ENCODE peak calls at places on chromosome 18, in five cellular contexts. C is neural progenitor cell, N is upper lobe of right lung, F is Calu3, U is psoas muscle. A is an unnamed sample.

GRCh38 chr18:36485772-36486171 is 188.3 kb downstream of the FHOD3 start:
- DNase-seq in C (no peak), N (no peak), F (no peak), U (no peak), A (no peak)

GRCh38 chr18:76487782-76488181 is 7.3 kb downstream of the ZNF516 start:
- DNase-seq in C (peak), N (no peak), F (no peak), U (no peak), A (no peak)

GRCh38 chr18:62720766-62721613 is 5.6 kb downstream of the PHLPP1 start:
- DNase-seq in C (no peak), N (no peak), F (no peak), U (no peak), A (no peak)

GRCh38 chr18:23981369-23981768 is 33.2 kb upstream of the TTC39C start:
- DNase-seq in C (peak), N (no peak), F (no peak), U (no peak), A (no peak)

GRCh38 chr18:42545825-42546224 is 569.7 kb downstream of the RIT2 start:
- DNase-seq in C (no peak), N (no peak), F (peak), U (no peak), A (no peak)

GRCh38 chr18:13216732-13217465 is 1.7 kb upstream of the LDLRAD4 start:
- DNase-seq in C (peak), N (peak), F (peak), U (peak), A (peak)

GRCh38 chr18:22434973-22435608 is 17.4 kb upstream of the CTAGE1 start:
- DNase-seq in C (no peak), N (no peak), F (no peak), U (no peak), A (no peak)

GRCh38 chr18:76621184-76621583 is 126.1 kb upstream of the ZNF516 start:
- DNase-seq in C (peak), N (no peak), F (no peak), U (no peak), A (no peak)

GRCh38 chr18:46449033-46449432 is 208.0 kb downstream of the LOXHD1 start:
- DNase-seq in C (no peak), N (no peak), F (no peak), U (no peak), A (no peak)

GRCh38 chr18:13629841-13630747 is 96.3 kb downstream of the FAM210A start:
- DNase-seq in C (peak), N (no peak), F (peak), U (no peak), A (peak)

GRCh38 chr18:54662986-54663385 is 71.9 kb downstream of the DYNAP start:
- DNase-seq in C (no peak), N (no peak), F (no peak), U (no peak), A (no peak)

GRCh38 chr18:10726198-10727068 is 200.6 kb downstream of the NAPG start:
- DNase-seq in C (no peak), N (no peak), F (peak), U (no peak), A (no peak)

GRCh38 chr18:75529394-75529793 is 101.9 kb upstream of the SMIM21 start:
- DNase-seq in C (no peak), N (no peak), F (no peak), U (no peak), A (no peak)

GRCh38 chr18:35127201-35127600 is 86.0 kb downstream of the MAPRE2 start:
- DNase-seq in C (peak), N (no peak), F (peak), U (no peak), A (no peak)

GRCh38 chr18:23311346-23312103 is 141.6 kb upstream of the RIOK3 start:
- DNase-seq in C (no peak), N (no peak), F (no peak), U (peak), A (no peak)

GRCh38 chr18:76490701-76491171 is 4.3 kb downstream of the ZNF516 start:
- DNase-seq in C (peak), N (peak), F (peak), U (peak), A (peak)

GRCh38 chr18:64972545-64972944 is 778.3 kb upstream of the CDH7 start:
- DNase-seq in C (peak), N (no peak), F (no peak), U (no peak), A (no peak)

GRCh38 chr18:79394438-79395307 is 1.1 kb upstream of the NFATC1 start:
- DNase-seq in C (peak), N (peak), F (peak), U (no peak), A (peak)

GRCh38 chr18:47254341-47254939 is 3.0 kb upstream of the SKOR2 start:
- DNase-seq in C (peak), N (peak), F (peak), U (no peak), A (no peak)

GRCh38 chr18:62435435-62436031 is 87.3 kb upstream of the ZCCHC2 start:
- DNase-seq in C (no peak), N (no peak), F (no peak), U (no peak), A (no peak)

GRCh38 chr18:38695559-38696270 is 1130.1 kb upstream of the CELF4 start:
- DNase-seq in C (no peak), N (no peak), F (no peak), U (no peak), A (no peak)

GRCh38 chr18:10856146-10856545 is 293.2 kb downstream of the PIEZO2 start:
- DNase-seq in C (no peak), N (no peak), F (no peak), U (no peak), A (no peak)

GRCh38 chr18:55503167-55503820 is 84.7 kb downstream of the TCF4 start:
- DNase-seq in C (no peak), N (no peak), F (no peak), U (no peak), A (no peak)

GRCh38 chr18:23671564-23671963 is 8.9 kb upstream of the ANKRD29 start:
- DNase-seq in C (no peak), N (no peak), F (no peak), U (no peak), A (no peak)

GRCh38 chr18:13220326-13220991 is 1.9 kb downstream of the LDLRAD4 start:
- DNase-seq in C (no peak), N (no peak), F (no peak), U (no peak), A (no peak)

GRCh38 chr18:79784965-79785770 is 12.6 kb upstream of the KCNG2 start:
- DNase-seq in C (no peak), N (peak), F (no peak), U (no peak), A (no peak)

GRCh38 chr18:59736061-59736460 is 38.8 kb upstream of the CCBE1 start:
- DNase-seq in C (no peak), N (no peak), F (no peak), U (no peak), A (no peak)

DNA sequence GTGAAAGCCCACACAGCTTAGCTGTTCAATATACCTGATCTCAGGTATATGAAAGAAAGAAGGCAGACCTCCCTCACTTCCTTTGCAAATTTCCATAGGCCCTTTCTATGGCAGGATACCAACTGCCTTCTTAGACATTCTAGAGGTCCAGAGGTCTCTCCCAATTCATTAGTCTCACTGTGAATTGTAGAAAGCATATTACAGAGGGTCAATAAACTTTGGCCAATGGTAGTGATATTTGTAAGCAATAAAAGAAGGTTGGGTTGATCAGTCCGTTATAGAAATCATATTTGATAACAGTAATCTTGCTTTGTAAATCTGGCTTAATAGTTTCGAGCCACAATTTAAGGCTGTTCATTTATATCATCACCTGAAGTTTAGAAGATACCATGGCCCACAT is 50.7 kb upstream of the ATP8B1 start:
- DNase-seq in C (no peak), N (no peak), F (no peak), U (no peak), A (no peak)
- TF ChIP-seq CTCF in C (no peak), N (no peak), F (no peak), U (no peak), A (no peak)

GRCh38 chr18:51151568-51152511 is 45.6 kb downstream of the MEX3C start:
- DNase-seq in C (no peak), N (no peak), F (no peak), U (no peak), A (no peak)
- TF ChIP-seq CTCF in C (no peak), N (no peak), F (no peak), U (no peak), A (no peak)

GRCh38 chr18:269480-270090 is 1.7 kb upstream of the THOC1 start:
- DNase-seq in C (no peak), N (no peak), F (no peak), U (no peak), A (no peak)

GRCh38 chr18:273525-273924 is 5.7 kb upstream of the THOC1 start:
- DNase-seq in C (no peak), N (no peak), F (no peak), U (no peak), A (no peak)

GRCh38 chr18:272650-273049 is 4.8 kb upstream of the THOC1 start:
- DNase-seq in C (no peak), N (no peak), F (no peak), U (no peak), A (no peak)

GRCh38 chr18:274313-274712 is 6.5 kb upstream of the THOC1 start:
- DNase-seq in C (no peak), N (no peak), F (no peak), U (no peak), A (no peak)

GRCh38 chr18:275486-275885 is 7.6 kb upstream of the THOC1 start:
- DNase-seq in C (no peak), N (no peak), F (no peak), U (no peak), A (no peak)
- TF ChIP-seq CTCF in C (no peak), N (no peak), F (no peak), U (no peak), A (no peak)

DNA sequence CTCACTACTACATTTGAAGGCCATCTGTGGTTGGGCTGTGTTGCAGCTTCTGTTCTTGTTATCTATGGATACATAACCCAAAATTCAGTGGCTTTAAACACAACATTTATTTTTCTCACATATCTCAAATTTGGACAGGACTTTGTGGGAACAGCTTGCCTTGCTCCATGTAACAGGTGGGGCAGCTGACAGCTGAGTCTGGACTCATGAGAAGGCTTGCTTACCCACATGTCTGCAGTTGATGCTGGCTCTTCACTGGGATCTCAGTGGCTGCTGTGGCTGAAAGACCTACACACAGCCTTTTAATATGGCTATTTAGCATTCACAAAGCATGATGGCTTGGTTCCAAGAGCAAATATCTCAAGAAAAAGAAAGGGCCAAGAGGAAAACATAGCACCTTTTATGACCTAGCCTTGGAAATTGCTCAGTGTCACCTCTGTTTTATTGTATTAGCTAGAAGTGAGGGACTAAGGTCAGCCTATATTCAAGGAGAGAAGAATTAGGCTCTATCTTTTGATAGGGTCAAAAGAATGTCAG is 296.8 kb upstream of the ZNF521 start:
- DNase-seq in C (no peak), N (no peak), F (no peak), U (no peak), A (no peak)
- TF ChIP-seq CTCF in C (no peak), N (no peak), F (no peak), U (no peak), A (no peak)

GRCh38 chr18:48949606-48950535 is 894 bp downstream of the SMAD7 start:
- DNase-seq in C (peak), N (peak), F (peak), U (no peak), A (peak)
- TF ChIP-seq CTCF in C (no peak), N (peak), F (no peak), U (peak), A (no peak)